ENCODE peak calls at places on chromosomes 2 and 18, in nine cellular contexts. F, L, R, G, T, H, Y, N and U are unnamed samples.

GRCh38 chr18:55910328-55910727 is 322.3 kb upstream of the TCF4 start:
- DNase-seq in F (no peak), L (no peak), R (no peak), G (no peak), T (no peak), H (no peak), Y (no peak), N (peak), U (no peak)

GRCh38 chr2:240564571-240565266 is 3.6 kb upstream of the RNPEPL1 start:
- DNase-seq in F (no peak), L (no peak), R (peak), G (no peak), T (no peak), H (no peak), Y (peak), N (no peak), U (no peak)

GRCh38 chr2:44805836-44806235 is 135.7 kb upstream of the SIX3 start:
- DNase-seq in F (no peak), L (no peak), R (no peak), G (no peak), T (no peak), H (no peak), Y (no peak), N (no peak), U (no peak)

GRCh38 chr2:103875111-103875510 is 978.8 kb upstream of the POU3F3 start:
- DNase-seq in F (no peak), L (no peak), R (no peak), G (no peak), T (no peak), H (no peak), Y (no peak), N (no peak), U (no peak)

GRCh38 chr2:197108758-197109157 is 182.3 kb upstream of the PGAP1 start:
- DNase-seq in F (no peak), L (peak), R (peak), G (peak), T (peak), H (no peak), Y (peak), N (peak), U (peak)

GRCh38 chr2:128245816-128246215 is 72.9 kb downstream of the HS6ST1 start:
- DNase-seq in F (no peak), L (no peak), R (no peak), G (no peak), T (no peak), H (no peak), Y (no peak), N (no peak), U (no peak)

GRCh38 chr2:239433777-239434396 is 33.1 kb upstream of the HDAC4 start:
- DNase-seq in F (no peak), L (no peak), R (no peak), G (no peak), T (no peak), H (no peak), Y (no peak), N (no peak), U (no peak)

GRCh38 chr18:60935046-60935445 is 398.2 kb upstream of the CDH20 start:
- DNase-seq in F (no peak), L (no peak), R (no peak), G (no peak), T (no peak), H (no peak), Y (no peak), N (no peak), U (no peak)

GRCh38 chr2:116988303-116988702 is 826.2 kb upstream of the DDX18 start:
- DNase-seq in F (no peak), L (no peak), R (no peak), G (no peak), T (no peak), H (no peak), Y (no peak), N (no peak), U (no peak)

GRCh38 chr2:20189299-20189931 is 35.5 kb downstream of the SDC1 start:
- DNase-seq in F (no peak), L (no peak), R (no peak), G (no peak), T (no peak), H (no peak), Y (no peak), N (no peak), U (no peak)

GRCh38 chr2:177127821-177128220 is 84.8 kb upstream of the HNRNPA3 start:
- DNase-seq in F (no peak), L (no peak), R (no peak), G (no peak), T (no peak), H (no peak), Y (no peak), N (no peak), U (no peak)

GRCh38 chr2:109063326-109063670 is 65.7 kb upstream of the SH3RF3 start:
- DNase-seq in F (peak), L (no peak), R (peak), G (no peak), T (no peak), H (no peak), Y (no peak), N (no peak), U (no peak)

GRCh38 chr18:69778680-69779079 is 169.0 kb downstream of the CD226 start:
- DNase-seq in F (no peak), L (no peak), R (no peak), G (no peak), T (no peak), H (no peak), Y (no peak), N (no peak), U (no peak)

GRCh38 chr2:202491514-202491913 is 115.4 kb downstream of the BMPR2 start:
- DNase-seq in F (no peak), L (no peak), R (no peak), G (no peak), T (no peak), H (no peak), Y (no peak), N (peak), U (no peak)

GRCh38 chr2:29267710-29268109 is 152.5 kb downstream of the CLIP4 start:
- DNase-seq in F (no peak), L (no peak), R (no peak), G (no peak), T (no peak), H (no peak), Y (no peak), N (no peak), U (no peak)

GRCh38 chr2:201257381-201257940 is 2.9 kb upstream of the CASP8 start:
- DNase-seq in F (no peak), L (peak), R (no peak), G (peak), T (no peak), H (no peak), Y (no peak), N (peak), U (no peak)

GRCh38 chr2:99656938-99657337 is 167.1 kb upstream of the REV1 start:
- DNase-seq in F (no peak), L (no peak), R (no peak), G (peak), T (no peak), H (no peak), Y (no peak), N (no peak), U (no peak)

GRCh38 chr2:131148426-131148825 is 43.3 kb downstream of the PLEKHB2 start:
- DNase-seq in F (no peak), L (no peak), R (peak), G (no peak), T (no peak), H (no peak), Y (no peak), N (peak), U (no peak)

GRCh38 chr2:226652388-226652787 is 147.2 kb downstream of the IRS1 start:
- DNase-seq in F (no peak), L (peak), R (no peak), G (no peak), T (no peak), H (no peak), Y (peak), N (no peak), U (peak)

GRCh38 chr2:235641333-235641732 is 147.5 kb downstream of the AGAP1 start:
- DNase-seq in F (no peak), L (no peak), R (no peak), G (no peak), T (no peak), H (no peak), Y (no peak), N (no peak), U (no peak)

GRCh38 chr2:43241558-43241957 is 15.2 kb upstream of the ZFP36L2 start:
- DNase-seq in F (no peak), L (no peak), R (no peak), G (no peak), T (no peak), H (no peak), Y (no peak), N (no peak), U (no peak)

GRCh38 chr2:31239842-31240198 is 5.9 kb downstream of the EHD3 start:
- DNase-seq in F (no peak), L (no peak), R (peak), G (peak), T (no peak), H (no peak), Y (peak), N (peak), U (no peak)

GRCh38 chr2:188897096-188897495 is 77.1 kb upstream of the COL3A1 start:
- DNase-seq in F (no peak), L (no peak), R (no peak), G (no peak), T (no peak), H (no peak), Y (peak), N (no peak), U (no peak)

GRCh38 chr18:27004056-27004829 is 138.7 kb upstream of the AQP4 start:
- DNase-seq in F (no peak), L (peak), R (no peak), G (no peak), T (no peak), H (no peak), Y (peak), N (no peak), U (peak)

GRCh38 chr2:121350884-121351283 is 65.9 kb upstream of the TFCP2L1 start:
- DNase-seq in F (no peak), L (no peak), R (no peak), G (no peak), T (no peak), H (no peak), Y (no peak), N (no peak), U (no peak)

GRCh38 chr18:57585421-57585820 is 1.1 kb downstream of the FECH start:
- DNase-seq in F (no peak), L (no peak), R (no peak), G (no peak), T (no peak), H (no peak), Y (no peak), N (no peak), U (peak)

GRCh38 chr2:239109041-239109915 is 261.4 kb downstream of the TWIST2 start:
- DNase-seq in F (no peak), L (no peak), R (no peak), G (peak), T (no peak), H (peak), Y (no peak), N (peak), U (no peak)

GRCh38 chr2:86229221-86229620 is 30.0 kb downstream of the MRPL35 start:
- DNase-seq in F (no peak), L (no peak), R (peak), G (no peak), T (no peak), H (no peak), Y (no peak), N (no peak), U (no peak)

GRCh38 chr2:168793596-168793995 is 8.8 kb upstream of the NOSTRIN start:
- DNase-seq in F (no peak), L (no peak), R (no peak), G (no peak), T (no peak), H (no peak), Y (no peak), N (no peak), U (no peak)

GRCh38 chr18:9943311-9943710 is 29.5 kb downstream of the VAPA start:
- DNase-seq in F (peak), L (no peak), R (no peak), G (no peak), T (no peak), H (peak), Y (no peak), N (no peak), U (peak)

GRCh38 chr2:85772019-85772745 is 18.4 kb downstream of the ATOH8 start:
- DNase-seq in F (peak), L (peak), R (peak), G (peak), T (peak), H (peak), Y (peak), N (peak), U (peak)

GRCh38 chr2:162560291-162560690 is 216.4 kb downstream of the GCA start:
- DNase-seq in F (no peak), L (no peak), R (no peak), G (no peak), T (no peak), H (no peak), Y (no peak), N (no peak), U (no peak)

GRCh38 chr2:74831693-74832530 is 2.0 kb upstream of the HK2 start:
- DNase-seq in F (no peak), L (peak), R (no peak), G (no peak), T (no peak), H (no peak), Y (peak), N (peak), U (peak)